ENCODE peak calls at places on chromosome 1, in nine cellular contexts. V is putamen; C is NCI-H1105; Q is Right ventricle myocardium inferior; O is effector CD4-positive, alpha-beta T cell; K is mesenteric fat pad; G is cardiac muscle cell; S is pancreas; N is ovary. Y is an unnamed sample.

GRCh38 chr1:89088597-89088996 is 23.6 kb upstream of the GBP1 start:
- DNase-seq in Q (no peak), C (no peak), S (no peak), V (no peak), N (no peak), K (no peak), G (no peak), O (no peak), Y (no peak)

GRCh38 chr1:94852758-94853157 is 32.6 kb downstream of the SLC44A3 start:
- DNase-seq in V (no peak), N (no peak), S (no peak), O (no peak), Q (no peak), K (no peak), G (no peak), C (no peak), Y (no peak)

GRCh38 chr1:36342426-36343185 is 19.2 kb upstream of the EVA1B start:
- DNase-seq in N (no peak), C (no peak), K (no peak), G (no peak), V (no peak), Q (no peak), S (peak; percentile 36), O (peak; percentile 55), Y (peak; percentile 57)

GRCh38 chr1:238653693-238654321 is 732.6 kb upstream of the CHRM3 start:
- DNase-seq in N (no peak), O (no peak), Q (no peak), S (no peak), G (no peak), K (no peak), V (no peak), C (no peak), Y (no peak)

GRCh38 chr1:24119859-24120756 is 8.2 kb upstream of the MYOM3 start:
- DNase-seq in K (no peak), O (no peak), V (no peak), C (no peak), N (no peak), S (peak; percentile 89), Q (no peak), G (no peak), Y (no peak)

GRCh38 chr1:48448932-48449331 is 23.1 kb downstream of the SPATA6 start:
- DNase-seq in S (no peak), K (no peak), V (no peak), G (no peak), Q (no peak), C (no peak), O (no peak), N (no peak), Y (no peak)

GRCh38 chr1:41751804-41752513 is 166.8 kb downstream of the HIVEP3 start:
- DNase-seq in V (peak; percentile 22), G (no peak), K (no peak), C (no peak), N (no peak), Q (peak; percentile 60), O (no peak), S (no peak), Y (no peak)

GRCh38 chr1:226123591-226124471 is 61.3 kb downstream of the H3-3A start:
- DNase-seq in N (no peak), Q (no peak), C (no peak), O (no peak), V (no peak), G (no peak), S (peak; percentile 47), K (peak; percentile 90), Y (no peak)

GRCh38 chr1:161119017-161119378 is 1.1 kb downstream of the NIT1 start:
- DNase-seq in K (no peak), Q (peak; percentile 72), O (no peak), V (no peak), S (peak; percentile 53), N (peak; percentile 49), C (no peak), G (no peak), Y (no peak)

GRCh38 chr1:63651110-63651776 is 58.0 kb downstream of the PGM1 start:
- DNase-seq in C (no peak), Q (no peak), S (no peak), V (no peak), N (no peak), G (peak; percentile 54), K (no peak), O (peak; percentile 27), Y (peak; percentile 7)

Y was measured in T follicular helper cell.